ENCODE peak calls at places on chromosome 9, in five cellular contexts. One of them, this sample, is unnamed.

GRCh38 chr9:117868594-117868993 is 164.4 kb downstream of the TLR4 start:
- DNase-seq in GM12865: no peak
- DNase-seq in stimulated activated CD8-positive, alpha-beta memory T cell treated with anti-CD3 and anti-CD28 coated beads, Interleukin-2, amount 100 ng/mL, for 48 hours: no peak
- DNase-seq in left ventricle myocardium inferior: no peak
- DNase-seq in T-helper 2 cell: no peak
- DNase-seq in this sample: no peak

GRCh38 chr9:116760636-116761035 is 73.5 kb downstream of the TRIM32 start:
- DNase-seq in left ventricle myocardium inferior: no peak
- DNase-seq in T-helper 2 cell: no peak
- DNase-seq in stimulated activated CD8-positive, alpha-beta memory T cell treated with anti-CD3 and anti-CD28 coated beads, Interleukin-2, amount 100 ng/mL, for 48 hours: no peak
- DNase-seq in GM12865: no peak
- DNase-seq in this sample: no peak

GRCh38 chr9:127833555-127833954 is 20.9 kb downstream of the ENG start:
- DNase-seq in T-helper 2 cell: no peak
- DNase-seq in GM12865: no peak
- DNase-seq in stimulated activated CD8-positive, alpha-beta memory T cell treated with anti-CD3 and anti-CD28 coated beads, Interleukin-2, amount 100 ng/mL, for 48 hours: no peak
- DNase-seq in left ventricle myocardium inferior: no peak
- DNase-seq in this sample: no peak

GRCh38 chr9:2846115-2846514 is 2.2 kb upstream of the PUM3 start:
- DNase-seq in GM12865: no peak
- DNase-seq in left ventricle myocardium inferior: no peak
- DNase-seq in T-helper 2 cell: no peak
- DNase-seq in stimulated activated CD8-positive, alpha-beta memory T cell treated with anti-CD3 and anti-CD28 coated beads, Interleukin-2, amount 100 ng/mL, for 48 hours: no peak
- DNase-seq in this sample: no peak

GRCh38 chr9:25602366-25603044 is 75.7 kb downstream of the TUSC1 start:
- DNase-seq in T-helper 2 cell: no peak
- DNase-seq in GM12865: no peak
- DNase-seq in left ventricle myocardium inferior: no peak
- DNase-seq in stimulated activated CD8-positive, alpha-beta memory T cell treated with anti-CD3 and anti-CD28 coated beads, Interleukin-2, amount 100 ng/mL, for 48 hours: no peak
- DNase-seq in this sample: no peak

GRCh38 chr9:116998305-116998704 is 311.2 kb downstream of the TRIM32 start:
- DNase-seq in GM12865: peak; percentile 22
- DNase-seq in left ventricle myocardium inferior: no peak
- DNase-seq in stimulated activated CD8-positive, alpha-beta memory T cell treated with anti-CD3 and anti-CD28 coated beads, Interleukin-2, amount 100 ng/mL, for 48 hours: no peak
- DNase-seq in T-helper 2 cell: no peak
- DNase-seq in this sample: no peak

GRCh38 chr9:89218040-89218928 is 39.7 kb upstream of the SHC3 start:
- DNase-seq in left ventricle myocardium inferior: no peak
- DNase-seq in stimulated activated CD8-positive, alpha-beta memory T cell treated with anti-CD3 and anti-CD28 coated beads, Interleukin-2, amount 100 ng/mL, for 48 hours: no peak
- DNase-seq in GM12865: no peak
- DNase-seq in T-helper 2 cell: no peak
- DNase-seq in this sample: no peak

GRCh38 chr9:109063765-109064164 is 50.5 kb upstream of the CTNNAL1 start:
- DNase-seq in stimulated activated CD8-positive, alpha-beta memory T cell treated with anti-CD3 and anti-CD28 coated beads, Interleukin-2, amount 100 ng/mL, for 48 hours: no peak
- DNase-seq in T-helper 2 cell: no peak
- DNase-seq in GM12865: no peak
- DNase-seq in left ventricle myocardium inferior: no peak
- DNase-seq in this sample: no peak

GRCh38 chr9:21607576-21607975 is 125.5 kb upstream of the IFNE start:
- DNase-seq in left ventricle myocardium inferior: no peak
- DNase-seq in T-helper 2 cell: no peak
- DNase-seq in GM12865: no peak
- DNase-seq in stimulated activated CD8-positive, alpha-beta memory T cell treated with anti-CD3 and anti-CD28 coated beads, Interleukin-2, amount 100 ng/mL, for 48 hours: no peak
- DNase-seq in this sample: no peak

GRCh38 chr9:70475211-70475610 is 60.8 kb upstream of the KLF9 start:
- DNase-seq in stimulated activated CD8-positive, alpha-beta memory T cell treated with anti-CD3 and anti-CD28 coated beads, Interleukin-2, amount 100 ng/mL, for 48 hours: no peak
- DNase-seq in GM12865: no peak
- DNase-seq in T-helper 2 cell: no peak
- DNase-seq in left ventricle myocardium inferior: no peak
- DNase-seq in this sample: no peak

GRCh38 chr9:79166005-79166404 is 405.8 kb upstream of the TLE4 start:
- DNase-seq in GM12865: no peak
- DNase-seq in T-helper 2 cell: no peak
- DNase-seq in stimulated activated CD8-positive, alpha-beta memory T cell treated with anti-CD3 and anti-CD28 coated beads, Interleukin-2, amount 100 ng/mL, for 48 hours: no peak
- DNase-seq in left ventricle myocardium inferior: no peak
- DNase-seq in this sample: no peak